ENCODE peak calls at places on chromosomes 12 and 14, in five cellular contexts. One of them, this sample, is unnamed.

GRCh38 chr12:11651377-11651776 is 1.9 kb downstream of the ETV6 start:
- DNase-seq in ovary: no peak
- DNase-seq in mucosa of descending colon: no peak
- DNase-seq in AG10803: no peak
- DNase-seq in progenitor cell of endocrine pancreas: no peak
- DNase-seq in this sample: no peak

GRCh38 chr12:49635036-49635435 is 11.7 kb downstream of the PRPF40B start:
- DNase-seq in progenitor cell of endocrine pancreas: no peak
- DNase-seq in ovary: no peak
- DNase-seq in mucosa of descending colon: no peak
- DNase-seq in AG10803: no peak
- DNase-seq in this sample: no peak

GRCh38 chr12:121598672-121599287 is 18.0 kb upstream of the KDM2B start:
- DNase-seq in progenitor cell of endocrine pancreas: no peak
- DNase-seq in ovary: no peak
- DNase-seq in mucosa of descending colon: no peak
- DNase-seq in AG10803: no peak
- DNase-seq in this sample: no peak

GRCh38 chr14:22820731-22821130 is 5.5 kb upstream of the SLC7A7 start:
- DNase-seq in AG10803: peak
- DNase-seq in mucosa of descending colon: no peak
- DNase-seq in progenitor cell of endocrine pancreas: no peak
- DNase-seq in ovary: no peak
- DNase-seq in this sample: peak

GRCh38 chr14:36208690-36209278 is 32.3 kb upstream of the PTCSC3 start:
- DNase-seq in AG10803: no peak
- DNase-seq in progenitor cell of endocrine pancreas: no peak
- DNase-seq in mucosa of descending colon: no peak
- DNase-seq in ovary: no peak
- DNase-seq in this sample: no peak

GRCh38 chr12:116713529-116713928 is 24.3 kb downstream of the SPRING1 start:
- DNase-seq in ovary: no peak
- DNase-seq in progenitor cell of endocrine pancreas: no peak
- DNase-seq in mucosa of descending colon: no peak
- DNase-seq in AG10803: no peak
- DNase-seq in this sample: no peak

GRCh38 chr12:46507766-46508165 is 135.2 kb upstream of the SLC38A2 start:
- DNase-seq in ovary: no peak
- DNase-seq in mucosa of descending colon: no peak
- DNase-seq in progenitor cell of endocrine pancreas: no peak
- DNase-seq in AG10803: no peak
- DNase-seq in this sample: no peak

GRCh38 chr12:288687-289086 is 26.1 kb upstream of the SLC6A13 start:
- DNase-seq in progenitor cell of endocrine pancreas: no peak
- DNase-seq in AG10803: peak
- DNase-seq in ovary: no peak
- DNase-seq in mucosa of descending colon: no peak
- DNase-seq in this sample: no peak

GRCh38 chr12:127381043-127381668 is 885.8 kb upstream of the TMEM132C start:
- DNase-seq in progenitor cell of endocrine pancreas: peak
- DNase-seq in AG10803: peak
- DNase-seq in ovary: peak
- DNase-seq in mucosa of descending colon: peak
- DNase-seq in this sample: no peak

GRCh38 chr12:52428121-52428520 is 6.0 kb downstream of the KRT75 start:
- DNase-seq in ovary: no peak
- DNase-seq in mucosa of descending colon: no peak
- DNase-seq in AG10803: no peak
- DNase-seq in progenitor cell of endocrine pancreas: no peak
- DNase-seq in this sample: no peak

GRCh38 chr12:109331546-109331945 is 16.2 kb upstream of the MYO1H start:
- DNase-seq in AG10803: no peak
- DNase-seq in ovary: no peak
- DNase-seq in progenitor cell of endocrine pancreas: no peak
- DNase-seq in mucosa of descending colon: no peak
- DNase-seq in this sample: no peak

GRCh38 chr12:107955966-107956643 is 173.0 kb upstream of the WSCD2 start:
- DNase-seq in AG10803: no peak
- DNase-seq in mucosa of descending colon: no peak
- DNase-seq in progenitor cell of endocrine pancreas: peak
- DNase-seq in ovary: no peak
- DNase-seq in this sample: no peak

GRCh38 chr12:47547077-47547476 is 158.8 kb downstream of the RPAP3 start:
- DNase-seq in progenitor cell of endocrine pancreas: no peak
- DNase-seq in mucosa of descending colon: no peak
- DNase-seq in ovary: no peak
- DNase-seq in AG10803: peak
- DNase-seq in this sample: no peak

GRCh38 chr12:52025301-52026172 is 18.8 kb downstream of the TAMALIN start:
- DNase-seq in AG10803: peak
- DNase-seq in progenitor cell of endocrine pancreas: peak
- DNase-seq in ovary: peak
- DNase-seq in mucosa of descending colon: peak
- DNase-seq in this sample: no peak

GRCh38 chr14:100778078-100778927 is 47.6 kb upstream of the MEG3 start:
- DNase-seq in progenitor cell of endocrine pancreas: no peak
- DNase-seq in ovary: no peak
- DNase-seq in mucosa of descending colon: no peak
- DNase-seq in AG10803: no peak
- DNase-seq in this sample: no peak

GRCh38 chr12:31324116-31324844 is 1.7 kb downstream of the SINHCAF start:
- DNase-seq in ovary: no peak
- DNase-seq in mucosa of descending colon: peak
- DNase-seq in AG10803: peak
- DNase-seq in progenitor cell of endocrine pancreas: peak
- DNase-seq in this sample: no peak

GRCh38 chr12:116959845-116960514 is 49.2 kb downstream of the FBXW8 start:
- DNase-seq in mucosa of descending colon: no peak
- DNase-seq in ovary: no peak
- DNase-seq in AG10803: no peak
- DNase-seq in progenitor cell of endocrine pancreas: no peak
- DNase-seq in this sample: no peak

GRCh38 chr14:89921896-89922548 is 32.5 kb downstream of the EFCAB11 start:
- DNase-seq in mucosa of descending colon: no peak
- DNase-seq in ovary: no peak
- DNase-seq in AG10803: peak
- DNase-seq in progenitor cell of endocrine pancreas: no peak
- DNase-seq in this sample: peak

GRCh38 chr12:101231626-101232025 is 21.6 kb upstream of the SLC5A8 start:
- DNase-seq in AG10803: no peak
- DNase-seq in mucosa of descending colon: no peak
- DNase-seq in ovary: no peak
- DNase-seq in progenitor cell of endocrine pancreas: no peak
- DNase-seq in this sample: no peak

GRCh38 chr12:75850751-75851462 is 180.7 kb downstream of the PHLDA1 start:
- DNase-seq in progenitor cell of endocrine pancreas: no peak
- DNase-seq in ovary: no peak
- DNase-seq in AG10803: peak
- DNase-seq in mucosa of descending colon: no peak
- DNase-seq in this sample: peak

GRCh38 chr14:92503756-92504491 is 9.7 kb upstream of the RIN3 start:
- DNase-seq in progenitor cell of endocrine pancreas: no peak
- DNase-seq in ovary: no peak
- DNase-seq in mucosa of descending colon: peak
- DNase-seq in AG10803: peak
- DNase-seq in this sample: peak

GRCh38 chr14:84208451-84208850 is 1321.5 kb upstream of the FLRT2 start:
- DNase-seq in AG10803: no peak
- DNase-seq in mucosa of descending colon: no peak
- DNase-seq in ovary: no peak
- DNase-seq in progenitor cell of endocrine pancreas: no peak
- DNase-seq in this sample: no peak

GRCh38 chr14:61753631-61754030 is 8.6 kb upstream of the SNAPC1 start:
- DNase-seq in mucosa of descending colon: no peak
- DNase-seq in progenitor cell of endocrine pancreas: no peak
- DNase-seq in ovary: no peak
- DNase-seq in AG10803: peak
- DNase-seq in this sample: no peak

GRCh38 chr12:62594771-62595170 is 128.1 kb downstream of the MON2 start:
- DNase-seq in mucosa of descending colon: no peak
- DNase-seq in ovary: no peak
- DNase-seq in AG10803: no peak
- DNase-seq in progenitor cell of endocrine pancreas: no peak
- DNase-seq in this sample: no peak

GRCh38 chr14:36874396-36875138 is 212.9 kb downstream of the PAX9 start:
- DNase-seq in AG10803: no peak
- DNase-seq in progenitor cell of endocrine pancreas: no peak
- DNase-seq in mucosa of descending colon: no peak
- DNase-seq in ovary: no peak
- DNase-seq in this sample: no peak

GRCh38 chr12:50006754-50007442 is 18.4 kb downstream of the RACGAP1 start:
- DNase-seq in ovary: no peak
- DNase-seq in mucosa of descending colon: no peak
- DNase-seq in AG10803: peak
- DNase-seq in progenitor cell of endocrine pancreas: no peak
- DNase-seq in this sample: no peak

GRCh38 chr12:13164859-13165577 is 31.5 kb upstream of the EMP1 start:
- DNase-seq in AG10803: no peak
- DNase-seq in ovary: no peak
- DNase-seq in mucosa of descending colon: no peak
- DNase-seq in progenitor cell of endocrine pancreas: no peak
- DNase-seq in this sample: no peak

GRCh38 chr12:40158592-40159111 is 52.8 kb upstream of the SLC2A13 start:
- DNase-seq in progenitor cell of endocrine pancreas: no peak
- DNase-seq in mucosa of descending colon: no peak
- DNase-seq in ovary: no peak
- DNase-seq in AG10803: peak
- DNase-seq in this sample: no peak

GRCh38 chr14:75982724-75983358 is 1.0 kb upstream of the TGFB3 start:
- DNase-seq in progenitor cell of endocrine pancreas: no peak
- DNase-seq in mucosa of descending colon: no peak
- DNase-seq in ovary: peak
- DNase-seq in AG10803: peak
- DNase-seq in this sample: no peak

GRCh38 chr12:20477691-20478090 is 109.4 kb downstream of the PDE3A start:
- DNase-seq in progenitor cell of endocrine pancreas: no peak
- DNase-seq in ovary: no peak
- DNase-seq in mucosa of descending colon: no peak
- DNase-seq in AG10803: no peak
- DNase-seq in this sample: no peak

GRCh38 chr12:19131020-19131431 is 1.5 kb downstream of the PLEKHA5 start:
- DNase-seq in ovary: no peak
- DNase-seq in AG10803: peak
- DNase-seq in mucosa of descending colon: peak
- DNase-seq in progenitor cell of endocrine pancreas: peak
- DNase-seq in this sample: no peak

GRCh38 chr12:115261691-115262398 is 577.9 kb upstream of the TBX3 start:
- DNase-seq in progenitor cell of endocrine pancreas: no peak
- DNase-seq in AG10803: no peak
- DNase-seq in mucosa of descending colon: peak
- DNase-seq in ovary: no peak
- DNase-seq in this sample: no peak

GRCh38 chr12:1552978-1553471 is 41.4 kb downstream of the FBXL14 start:
- DNase-seq in progenitor cell of endocrine pancreas: no peak
- DNase-seq in ovary: no peak
- DNase-seq in AG10803: peak
- DNase-seq in mucosa of descending colon: no peak
- DNase-seq in this sample: peak

GRCh38 chr14:99803106-99803437 is 9.9 kb downstream of the EML1 start:
- DNase-seq in progenitor cell of endocrine pancreas: no peak
- DNase-seq in mucosa of descending colon: no peak
- DNase-seq in ovary: no peak
- DNase-seq in AG10803: no peak
- DNase-seq in this sample: no peak

GRCh38 chr12:108722463-108722862 is 8.9 kb downstream of the CORO1C start:
- DNase-seq in mucosa of descending colon: no peak
- DNase-seq in AG10803: peak
- DNase-seq in ovary: no peak
- DNase-seq in progenitor cell of endocrine pancreas: no peak
- DNase-seq in this sample: no peak

GRCh38 chr14:78340250-78340649 is 170.1 kb downstream of the NRXN3 start:
- DNase-seq in ovary: no peak
- DNase-seq in progenitor cell of endocrine pancreas: no peak
- DNase-seq in mucosa of descending colon: no peak
- DNase-seq in AG10803: no peak
- DNase-seq in this sample: no peak

GRCh38 chr12:57772429-57773322 is at the start of gene EEF1AKMT3:
- DNase-seq in AG10803: peak
- DNase-seq in ovary: peak
- DNase-seq in progenitor cell of endocrine pancreas: peak
- DNase-seq in mucosa of descending colon: peak
- DNase-seq in this sample: no peak

GRCh38 chr12:113359939-113360748 is 1.8 kb downstream of the PLBD2 start:
- DNase-seq in progenitor cell of endocrine pancreas: no peak
- DNase-seq in AG10803: peak
- DNase-seq in mucosa of descending colon: no peak
- DNase-seq in ovary: no peak
- DNase-seq in this sample: no peak
- TF ChIP-seq CTCF in progenitor cell of endocrine pancreas: peak
- TF ChIP-seq CTCF in AG10803: peak
- TF ChIP-seq CTCF in mucosa of descending colon: no peak
- TF ChIP-seq CTCF in ovary: no peak
- TF ChIP-seq CTCF in this sample: peak

GRCh38 chr12:94754653-94755052 is 104.3 kb upstream of the TMCC3 start:
- DNase-seq in ovary: no peak
- DNase-seq in progenitor cell of endocrine pancreas: no peak
- DNase-seq in mucosa of descending colon: no peak
- DNase-seq in AG10803: no peak
- DNase-seq in this sample: no peak
- TF ChIP-seq CTCF in ovary: no peak
- TF ChIP-seq CTCF in progenitor cell of endocrine pancreas: no peak
- TF ChIP-seq CTCF in mucosa of descending colon: no peak
- TF ChIP-seq CTCF in AG10803: peak
- TF ChIP-seq CTCF in this sample: no peak

GRCh38 chr14:101791919-101792572 is 30.5 kb downstream of the PPP2R5C start:
- DNase-seq in mucosa of descending colon: no peak
- DNase-seq in ovary: no peak
- DNase-seq in AG10803: peak
- DNase-seq in progenitor cell of endocrine pancreas: no peak
- DNase-seq in this sample: no peak
- TF ChIP-seq CTCF in mucosa of descending colon: no peak
- TF ChIP-seq CTCF in ovary: no peak
- TF ChIP-seq CTCF in AG10803: no peak
- TF ChIP-seq CTCF in progenitor cell of endocrine pancreas: no peak
- TF ChIP-seq CTCF in this sample: no peak

DNA sequence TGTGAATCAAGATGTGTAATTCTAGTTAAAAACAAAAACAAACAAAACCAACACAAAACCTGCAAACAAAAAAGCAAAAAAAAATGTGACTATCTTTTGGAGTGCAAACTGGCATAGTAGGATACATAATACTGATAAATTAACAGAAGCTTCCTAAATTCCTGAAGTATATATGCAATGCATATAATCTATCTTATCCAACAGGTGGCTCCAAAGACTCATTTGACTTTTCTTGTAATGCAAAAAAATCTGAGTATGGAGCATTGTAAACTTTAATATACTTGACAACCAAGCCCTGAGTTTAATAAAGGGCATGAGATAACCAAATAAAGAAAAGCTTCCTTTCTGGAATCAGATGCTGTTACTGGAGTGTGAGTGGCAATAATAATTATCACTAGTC is 1003.6 kb downstream of the FSCB start:
- DNase-seq in progenitor cell of endocrine pancreas: no peak
- DNase-seq in AG10803: no peak
- DNase-seq in ovary: no peak
- DNase-seq in mucosa of descending colon: no peak
- DNase-seq in this sample: no peak
- TF ChIP-seq CTCF in progenitor cell of endocrine pancreas: peak
- TF ChIP-seq CTCF in AG10803: no peak
- TF ChIP-seq CTCF in ovary: no peak
- TF ChIP-seq CTCF in mucosa of descending colon: no peak
- TF ChIP-seq CTCF in this sample: no peak